ENCODE peak calls at places on chromosome 17, in four cellular contexts. E is suprapubic skin, H is stomach, N is heart left ventricle. W is an unnamed sample.

GRCh38 chr17:63442549-63443035 is 3.5 kb downstream of the CYB561 start:
- DNase-seq in E (no peak), H (no peak), N (no peak), W (no peak)

GRCh38 chr17:80303824-80304223 is 43.2 kb downstream of the RNF213 start:
- DNase-seq in E (no peak), H (no peak), N (no peak), W (no peak)

GRCh38 chr17:8829036-8829941 is 30.1 kb upstream of the MFSD6L start:
- DNase-seq in E (no peak), H (no peak), N (no peak), W (no peak)

GRCh38 chr17:45973099-45973838 is 25.8 kb upstream of the STH start:
- DNase-seq in E (peak; percentile 72), H (peak; percentile 76), N (peak; percentile 41), W (peak; percentile 85)

GRCh38 chr17:8488931-8489330 is 53.2 kb downstream of the NDEL1 start:
- DNase-seq in E (no peak), H (no peak), N (no peak), W (peak; percentile 85)

GRCh38 chr17:34726536-34727384 is 147.4 kb downstream of the TMEM132E start:
- DNase-seq in E (no peak), H (no peak), N (no peak), W (no peak)

GRCh38 chr17:72031219-72031906 is 89.5 kb upstream of the SOX9 start:
- DNase-seq in E (no peak), H (no peak), N (no peak), W (no peak)

GRCh38 chr17:43175213-43176118 is 4.5 kb downstream of the NBR1 start:
- DNase-seq in E (no peak), H (no peak), N (no peak), W (no peak)

GRCh38 chr17:63983326-63983725 is 10.6 kb upstream of the SCN4A start:
- DNase-seq in E (peak; percentile 67), H (no peak), N (peak; percentile 76), W (no peak)

GRCh38 chr17:72474740-72475477 is 354.1 kb downstream of the SOX9 start:
- DNase-seq in E (no peak), H (peak; percentile 52), N (no peak), W (peak; percentile 5)

GRCh38 chr17:76532072-76532651 is 5.3 kb downstream of the CYGB start:
- DNase-seq in E (no peak), H (no peak), N (no peak), W (no peak)

GRCh38 chr17:49230636-49231562 is at the start of gene PHOSPHO1:
- DNase-seq in E (peak; percentile 84), H (peak; percentile 86), N (peak; percentile 91), W (peak; percentile 91)

GRCh38 chr17:79464310-79465010 is 146.4 kb downstream of the RBFOX3 start:
- DNase-seq in E (no peak), H (no peak), N (no peak), W (no peak)

GRCh38 chr17:43615330-43615729 is 46.4 kb downstream of the MEOX1 start:
- DNase-seq in E (no peak), H (no peak), N (no peak), W (no peak)

GRCh38 chr17:4942760-4943508 is 2.9 kb downstream of the RNF167 start:
- DNase-seq in E (no peak), H (no peak), N (no peak), W (no peak)
- TF ChIP-seq POLR2A in E (no peak), H (no peak), N (no peak), W (no peak)

GRCh38 chr17:69501591-69502468 is 87.3 kb downstream of the MAP2K6 start:
- DNase-seq in E (no peak), H (peak; percentile 49), N (no peak), W (no peak)

GRCh38 chr17:69499301-69499700 is 84.8 kb downstream of the MAP2K6 start:
- DNase-seq in E (no peak), H (no peak), N (no peak), W (no peak)

GRCh38 chr17:69502488-69502887 is 88.0 kb downstream of the MAP2K6 start:
- DNase-seq in E (no peak), H (no peak), N (no peak), W (no peak)

GRCh38 chr17:69503711-69504110 is 89.2 kb downstream of the MAP2K6 start:
- DNase-seq in E (no peak), H (no peak), N (no peak), W (no peak)

DNA sequence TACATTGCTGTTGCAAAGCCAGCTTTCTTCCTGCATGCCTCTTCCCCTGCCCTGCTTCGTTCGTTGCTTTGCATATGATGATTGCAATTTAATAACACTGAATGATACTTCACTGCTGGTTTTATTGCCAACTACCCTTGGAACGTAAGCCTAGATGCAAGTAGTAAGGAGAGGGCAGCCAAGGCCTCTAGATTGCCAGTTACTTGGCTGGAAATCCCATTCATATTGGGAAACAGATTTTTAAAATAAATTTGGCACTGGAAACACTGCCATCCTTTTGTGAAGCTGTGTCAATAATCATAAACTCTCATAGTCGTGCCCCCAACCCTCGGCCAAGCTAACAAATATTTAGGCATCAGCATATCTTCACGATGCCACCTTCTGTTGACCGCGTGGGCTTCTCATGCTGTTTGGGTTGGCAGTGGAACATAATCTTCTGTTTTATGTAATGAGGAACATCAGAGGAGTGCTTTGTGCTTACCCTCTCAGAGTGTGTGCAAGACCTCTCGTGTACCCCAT is 86.5 kb downstream of the MAP2K6 start:
- DNase-seq in E (no peak), H (no peak), N (no peak), W (no peak)
- H3K4me1 ChIP-seq in E (peaks cover 23% of the 10 kb centered on the region), H (peaks cover 12% of the 10 kb centered on the region), N (no peaks in the 10 kb centered on the region), W (peaks cover 22% of the 10 kb centered on the region)

GRCh38 chr17:7440823-7441174 is 1.5 kb downstream of the FGF11 start:
- DNase-seq in E (no peak), H (no peak), N (peak; percentile 51), W (no peak)

GRCh38 chr17:7441202-7441705 is 1.9 kb downstream of the FGF11 start:
- DNase-seq in E (no peak), H (no peak), N (no peak), W (no peak)

GRCh38 chr17:7438656-7439460 is 454 bp upstream of the FGF11 start:
- DNase-seq in E (no peak), H (no peak), N (no peak), W (no peak)

GRCh38 chr17:7439462-7440112 is at the start of gene FGF11:
- DNase-seq in E (no peak), H (no peak), N (no peak), W (no peak)

DNA sequence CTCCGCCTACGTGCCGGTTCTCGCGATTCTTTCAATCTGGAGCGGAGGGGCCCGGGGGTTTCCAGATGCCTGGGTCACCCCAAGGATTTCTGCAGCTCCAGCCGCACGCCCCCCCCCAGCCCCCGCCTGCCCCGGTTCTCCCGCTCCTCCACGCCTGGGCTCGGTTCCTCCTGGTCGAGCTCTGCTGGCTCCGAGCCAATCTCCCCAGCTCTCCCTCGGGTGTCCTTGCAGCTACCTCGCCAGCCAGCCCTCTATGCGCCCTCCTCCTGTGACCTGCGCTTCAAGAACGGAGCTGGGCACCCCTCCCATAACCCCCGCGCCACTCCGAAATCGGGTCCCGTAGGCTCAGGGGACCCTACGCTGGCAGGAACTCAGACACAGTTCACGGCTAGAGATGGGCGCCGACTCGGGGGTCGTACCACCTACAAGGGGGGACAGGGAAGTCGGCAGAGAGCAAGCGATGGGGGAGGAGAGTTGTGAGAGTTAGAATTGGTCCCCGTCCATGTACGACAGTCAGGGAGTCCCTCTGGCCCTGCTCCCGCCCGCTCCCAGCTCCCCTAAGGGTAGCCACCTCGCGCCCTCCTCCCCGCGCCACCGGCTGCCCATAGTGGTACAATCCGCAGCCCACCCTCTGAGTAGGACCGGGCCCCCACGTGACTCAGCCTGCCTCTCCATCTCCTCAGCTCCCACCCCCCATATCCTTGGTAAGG is 956 bp downstream of the FGF11 start:
- DNase-seq in E (peak; percentile 85), H (peak; percentile 72), N (peak; percentile 67), W (peak; percentile 80)
- TF ChIP-seq POLR2A in E (no peak), H (no peak), N (no peak), W (no peak)

GRCh38 chr17:73481672-73482071 is 162.6 kb downstream of the SDK2 start:
- DNase-seq in E (no peak), H (no peak), N (no peak), W (no peak)

GRCh38 chr17:73482674-73483293 is 161.5 kb downstream of the SDK2 start:
- DNase-seq in E (no peak), H (no peak), N (no peak), W (no peak)

GRCh38 chr17:73482251-73482661 is 162.0 kb downstream of the SDK2 start:
- DNase-seq in E (no peak), H (no peak), N (no peak), W (no peak)

GRCh38 chr17:73489333-73489732 is 154.9 kb downstream of the SDK2 start:
- DNase-seq in E (no peak), H (no peak), N (no peak), W (no peak)

GRCh38 chr17:73485130-73485529 is 159.1 kb downstream of the SDK2 start:
- DNase-seq in E (no peak), H (no peak), N (no peak), W (no peak)
- H3K4me1 ChIP-seq in E (no peaks in the 10 kb centered on the region), H (no peaks in the 10 kb centered on the region), N (no peaks in the 10 kb centered on the region), W (no peaks in the 10 kb centered on the region)

GRCh38 chr17:81329279-81329926 is 34.3 kb upstream of the SLC38A10 start:
- DNase-seq in E (peak; percentile 95), H (peak; percentile 80), N (peak; percentile 75), W (peak; percentile 97)
- TF ChIP-seq POLR2A in E (no peak), H (no peak), N (no peak), W (no peak)

GRCh38 chr17:14046978-14047377 is 22.3 kb upstream of the COX10 start:
- DNase-seq in E (no peak), H (no peak), N (no peak), W (no peak)
- H3K4me1 ChIP-seq in E (no peaks in the 10 kb centered on the region), H (no peaks in the 10 kb centered on the region), N (no peaks in the 10 kb centered on the region), W (no peaks in the 10 kb centered on the region)